ENCODE peak calls at places on chromosomes 1 and 21, in nine cellular contexts. P is GM12891, B is HT1080, D is NCI-H1436, M is GM13976, I is nephron progenitor cell, J is EH, W is AG04450, F is EL. H is an unnamed sample.

GRCh38 chr21:46515109-46515508 is 56.4 kb downstream of the DIP2A start:
- DNase-seq in P (no peak), I (no peak), F (peak; percentile 10), B (no peak), J (peak; percentile 15), W (no peak), M (no peak), D (no peak), H (peak; percentile 8)

GRCh38 chr1:6102227-6102845 is 56.6 kb downstream of the KCNAB2 start:
- DNase-seq in W (no peak), P (no peak), I (peak; percentile 4), D (no peak), F (no peak), B (no peak), J (no peak), M (no peak), H (no peak)

GRCh38 chr21:29130234-29130993 is at the start of gene MAP3K7CL:
- DNase-seq in J (peak; percentile 100), M (no peak), B (peak; percentile 92), P (no peak), W (peak; percentile 99), F (peak; percentile 100), D (no peak), I (no peak), H (peak; percentile 98)

GRCh38 chr1:50920409-50920808 is 39.7 kb downstream of the FAF1 start:
- DNase-seq in I (no peak), J (no peak), B (no peak), F (no peak), D (no peak), W (no peak), M (no peak), P (no peak), H (no peak)

GRCh38 chr21:41927727-41928409 is 25.9 kb downstream of the C2CD2 start:
- DNase-seq in W (no peak), I (no peak), P (no peak), F (no peak), J (no peak), M (peak; percentile 51), B (no peak), D (no peak), H (no peak)

GRCh38 chr1:55402117-55402516 is 187.0 kb upstream of the USP24 start:
- DNase-seq in J (peak; percentile 91), W (no peak), D (no peak), B (peak; percentile 44), I (no peak), P (no peak), M (no peak), F (peak; percentile 84), H (peak; percentile 77)

GRCh38 chr1:183319051-183319450 is 99.1 kb downstream of the NMNAT2 start:
- DNase-seq in M (no peak), I (no peak), F (peak; percentile 62), D (no peak), B (no peak), J (peak; percentile 61), W (no peak), P (no peak), H (peak; percentile 63)

GRCh38 chr1:41621256-41621655 is 136.8 kb upstream of the EDN2 start:
- DNase-seq in J (no peak), P (no peak), D (no peak), I (no peak), M (no peak), B (no peak), F (no peak), W (no peak), H (no peak)

GRCh38 chr1:156664046-156664948 is 12.9 kb downstream of the NES start:
- DNase-seq in W (no peak), I (peak; percentile 64), B (no peak), M (no peak), F (peak; percentile 76), D (no peak), J (peak; percentile 87), P (no peak), H (no peak)

GRCh38 chr1:234732671-234733390 is 122.9 kb upstream of the IRF2BP2 start:
- DNase-seq in B (no peak), F (no peak), W (no peak), I (no peak), D (no peak), M (no peak), J (no peak), P (no peak), H (no peak)

GRCh38 chr21:42672699-42673458 is 19.5 kb downstream of the PDE9A start:
- DNase-seq in D (no peak), J (no peak), W (no peak), F (peak; percentile 44), M (no peak), B (peak; percentile 67), P (no peak), I (no peak), H (peak; percentile 48)

GRCh38 chr21:14875704-14876364 is 189.0 kb downstream of the NRIP1 start:
- DNase-seq in D (no peak), W (no peak), J (peak; percentile 54), F (no peak), B (no peak), M (peak; percentile 34), I (peak; percentile 46), P (no peak), H (no peak)

GRCh38 chr1:9942939-9943807 is at the start of the genes LZIC and NMNAT1:
- DNase-seq in B (peak; percentile 89), F (peak; percentile 94), I (peak; percentile 91), D (peak; percentile 89), W (peak; percentile 86), P (peak; percentile 80), M (peak; percentile 97), J (peak; percentile 91), H (peak; percentile 95)

GRCh38 chr1:211894312-211894711 is 63.7 kb upstream of the LPGAT1 start:
- DNase-seq in W (no peak), F (no peak), B (no peak), M (no peak), I (no peak), D (no peak), J (no peak), P (no peak), H (no peak)

GRCh38 chr1:94819945-94820746 is at the start of gene SLC44A3:
- DNase-seq in I (peak; percentile 79), B (peak; percentile 38), D (peak; percentile 31), P (peak; percentile 35), M (peak; percentile 38), J (peak; percentile 57), W (no peak), F (peak; percentile 59), H (peak; percentile 60)

GRCh38 chr1:204507317-204508105 is 8.7 kb upstream of the MDM4 start:
- DNase-seq in B (peak; percentile 77), W (no peak), M (no peak), J (peak; percentile 72), I (peak; percentile 38), P (no peak), D (peak; percentile 48), F (peak; percentile 73), H (peak; percentile 77)

GRCh38 chr1:232655041-232655745 is 25.3 kb upstream of the SIPA1L2 start:
- DNase-seq in D (no peak), W (no peak), F (no peak), P (no peak), J (no peak), I (no peak), B (peak; percentile 57), M (peak; percentile 23), H (peak; percentile 17)

GRCh38 chr21:20551939-20552338 is 446.3 kb upstream of the NCAM2 start:
- DNase-seq in I (no peak), M (no peak), D (no peak), F (no peak), B (no peak), P (no peak), W (no peak), J (no peak), H (no peak)

GRCh38 chr1:235758931-235759330 is 107.8 kb downstream of the LYST start:
- DNase-seq in J (no peak), F (no peak), I (no peak), B (no peak), P (no peak), M (no peak), W (no peak), D (no peak), H (no peak)

GRCh38 chr21:45972353-45972715 is 9.2 kb upstream of the COL6A1 start:
- DNase-seq in W (no peak), B (no peak), P (no peak), I (peak; percentile 37), J (peak; percentile 14), D (no peak), M (no peak), F (no peak), H (no peak)

GRCh38 chr1:203499643-203500278 is 5.8 kb downstream of the OPTC start:
- DNase-seq in W (no peak), D (no peak), J (no peak), M (no peak), F (no peak), P (no peak), I (no peak), B (no peak), H (no peak)

GRCh38 chr1:117657031-117657430 is 51.2 kb downstream of the TENT5C start:
- DNase-seq in B (peak; percentile 83), J (peak; percentile 93), M (no peak), D (no peak), I (no peak), W (peak; percentile 57), P (no peak), F (peak; percentile 84), H (peak; percentile 81)

GRCh38 chr1:202018476-202019234 is 8.3 kb downstream of the ELF3 start:
- DNase-seq in M (no peak), P (no peak), I (no peak), W (no peak), D (peak; percentile 42), B (no peak), F (no peak), J (no peak), H (no peak)

GRCh38 chr1:203677771-203678170 is 51.1 kb downstream of the ATP2B4 start:
- DNase-seq in M (no peak), B (no peak), I (no peak), P (no peak), W (no peak), D (no peak), J (no peak), F (no peak), H (no peak)

GRCh38 chr1:40371707-40372258 is 1.7 kb upstream of the SMAP2 start:
- DNase-seq in D (no peak), P (no peak), W (no peak), M (no peak), J (no peak), I (no peak), B (no peak), F (no peak), H (no peak)

H was measured in ELR.